ENCODE peak calls at places on chromosomes 13 and 19, in six cellular contexts. Z is hepatocyte, Y is left ventricle myocardium inferior, H is nephron progenitor cell, K is AG04450, V is fibroblast of mammary gland. P is an unnamed sample.

GRCh38 chr19:49988433-49988832 is 27.5 kb upstream of the SIGLEC11 start:
- DNase-seq in Z (no peak), V (peak; percentile 75), K (peak; percentile 21), H (no peak), Y (no peak), P (peak; percentile 64)

GRCh38 chr13:40460116-40460515 is 206.3 kb downstream of the FOXO1 start:
- DNase-seq in K (no peak), V (peak; percentile 12), Z (no peak), H (no peak), Y (no peak), P (peak; percentile 4)

GRCh38 chr13:44093607-44094583 is 214.2 kb downstream of the LACC1 start:
- DNase-seq in Y (no peak), K (no peak), Z (peak; percentile 64), V (no peak), H (no peak), P (no peak)

GRCh38 chr19:55196803-55197202 is 12.5 kb downstream of the PTPRH start:
- DNase-seq in H (no peak), Y (no peak), V (no peak), K (no peak), Z (peak; percentile 3), P (peak; percentile 11)

GRCh38 chr19:6213266-6213595 is 66.5 kb downstream of the MLLT1 start:
- DNase-seq in Y (no peak), H (no peak), V (no peak), K (no peak), Z (no peak), P (no peak)

GRCh38 chr13:83796364-83796763 is 85.9 kb downstream of the SLITRK1 start:
- DNase-seq in V (no peak), K (no peak), Y (no peak), H (no peak), Z (no peak), P (no peak)

GRCh38 chr19:18856385-18857126 is 24.8 kb downstream of the UPF1 start:
- DNase-seq in Z (peak; percentile 55), K (no peak), V (peak; percentile 71), H (no peak), Y (no peak), P (peak; percentile 36)

GRCh38 chr13:37072024-37072423 is 12.5 kb upstream of the SUPT20H start:
- DNase-seq in H (no peak), Z (no peak), V (peak; percentile 4), Y (no peak), K (no peak), P (no peak)

GRCh38 chr19:15810335-15810734 is 5.1 kb downstream of the OR10H1 start:
- DNase-seq in K (no peak), H (no peak), Z (no peak), Y (no peak), V (peak; percentile 0), P (no peak)

GRCh38 chr19:29040951-29041350 is 172.0 kb downstream of the UQCRFS1 start:
- DNase-seq in V (no peak), Y (no peak), K (no peak), Z (no peak), H (peak; percentile 21), P (no peak)

GRCh38 chr19:18612772-18613588 is at the start of gene TMEM59L:
- DNase-seq in H (peak; percentile 78), K (no peak), V (no peak), Y (no peak), Z (no peak), P (no peak)

GRCh38 chr19:19262190-19263057 is 10.7 kb downstream of the TM6SF2 start:
- DNase-seq in H (peak; percentile 37), K (no peak), Y (no peak), V (no peak), Z (no peak), P (no peak)

GRCh38 chr19:4678881-4679379 is 8.8 kb upstream of the MYDGF start:
- DNase-seq in Z (no peak), V (peak; percentile 55), Y (no peak), H (peak; percentile 73), K (no peak), P (no peak)

GRCh38 chr19:13181747-13182388 is 31.7 kb downstream of the IER2 start:
- DNase-seq in Y (peak; percentile 85), K (no peak), V (peak; percentile 60), H (no peak), Z (peak; percentile 66), P (peak; percentile 50)

GRCh38 chr13:71759506-71760225 is 107.3 kb downstream of the DACH1 start:
- DNase-seq in Z (no peak), V (no peak), H (no peak), Y (no peak), K (no peak), P (no peak)

GRCh38 chr19:10478903-10479384 is 24.2 kb downstream of the KEAP1 start:
- DNase-seq in H (peak; percentile 78), K (peak; percentile 54), Z (peak; percentile 71), Y (peak; percentile 92), V (peak; percentile 89), P (peak; percentile 85)

GRCh38 chr13:79990048-79990447 is 350.9 kb downstream of the SPRY2 start:
- DNase-seq in Y (no peak), K (no peak), V (peak; percentile 31), Z (no peak), H (no peak), P (peak; percentile 59)

GRCh38 chr19:50414850-50415660 is 3.7 kb upstream of the SPIB start:
- DNase-seq in H (peak; percentile 93), V (peak; percentile 69), Y (peak; percentile 75), K (peak; percentile 7), Z (peak; percentile 85), P (peak; percentile 9)

GRCh38 chr13:30107536-30108136 is 199.7 kb downstream of the KATNAL1 start:
- DNase-seq in K (no peak), Y (no peak), Z (no peak), H (no peak), V (peak; percentile 70), P (peak; percentile 54)

GRCh38 chr19:45350477-45351058 is 10.0 kb downstream of the KLC3 start:
- DNase-seq in V (no peak), H (no peak), Y (no peak), K (no peak), Z (no peak), P (no peak)

GRCh38 chr19:12374026-12374425 is 8.5 kb upstream of the ZNF442 start:
- DNase-seq in H (no peak), K (no peak), V (no peak), Y (no peak), Z (no peak), P (no peak)

GRCh38 chr19:55494172-55494761 is 6.0 kb downstream of the SSC5D start:
- DNase-seq in Z (no peak), H (no peak), Y (peak; percentile 68), V (peak; percentile 91), K (no peak), P (peak; percentile 59)

GRCh38 chr13:98672947-98673545 is 79.4 kb downstream of the SLC15A1 start:
- DNase-seq in K (peak; percentile 52), V (peak; percentile 75), Z (peak; percentile 83), Y (peak; percentile 44), H (peak; percentile 57), P (peak; percentile 62)

GRCh38 chr13:105787518-105788085 is 747.9 kb downstream of the EFNB2 start:
- DNase-seq in Y (no peak), K (no peak), V (no peak), Z (no peak), H (no peak), P (no peak)

GRCh38 chr13:26558074-26558805 is 757 bp downstream of the WASF3 start:
- DNase-seq in Y (peak; percentile 27), V (peak; percentile 18), H (peak; percentile 46), K (no peak), Z (no peak), P (no peak)

GRCh38 chr19:5445667-5446066 is 9.6 kb upstream of the ZNRF4 start:
- DNase-seq in V (peak; percentile 31), K (no peak), Z (no peak), Y (no peak), H (no peak), P (peak; percentile 4)

GRCh38 chr13:84655677-84656076 is 773.4 kb upstream of the SLITRK1 start:
- DNase-seq in V (peak; percentile 43), K (no peak), H (no peak), Z (no peak), Y (no peak), P (peak; percentile 59)

GRCh38 chr13:84393981-84394625 is 511.8 kb upstream of the SLITRK1 start:
- DNase-seq in Y (no peak), V (no peak), H (no peak), K (no peak), Z (no peak), P (no peak)

GRCh38 chr13:24276310-24276709 is 33.1 kb upstream of the C1QTNF9 start:
- DNase-seq in V (no peak), Z (no peak), H (no peak), K (no peak), Y (no peak), P (no peak)

GRCh38 chr13:94157705-94158218 is 321.7 kb downstream of the DCT start:
- DNase-seq in V (peak; percentile 79), H (no peak), Z (no peak), Y (no peak), K (no peak), P (no peak)

GRCh38 chr13:34620073-34620858 is 321.8 kb upstream of the NBEA start:
- DNase-seq in Y (no peak), K (no peak), H (no peak), Z (no peak), V (no peak), P (no peak)

GRCh38 chr19:52535831-52536800 is 8.6 kb downstream of the ZNF808 start:
- DNase-seq in V (peak; percentile 70), Y (peak; percentile 94), H (peak; percentile 96), K (peak; percentile 24), Z (peak; percentile 94), P (peak; percentile 78)
- TF ChIP-seq CTCF in V (no peak), Y (peak; percentile 50), H (no peak), K (no peak), Z (no peak), P (peak; percentile 64)

DNA sequence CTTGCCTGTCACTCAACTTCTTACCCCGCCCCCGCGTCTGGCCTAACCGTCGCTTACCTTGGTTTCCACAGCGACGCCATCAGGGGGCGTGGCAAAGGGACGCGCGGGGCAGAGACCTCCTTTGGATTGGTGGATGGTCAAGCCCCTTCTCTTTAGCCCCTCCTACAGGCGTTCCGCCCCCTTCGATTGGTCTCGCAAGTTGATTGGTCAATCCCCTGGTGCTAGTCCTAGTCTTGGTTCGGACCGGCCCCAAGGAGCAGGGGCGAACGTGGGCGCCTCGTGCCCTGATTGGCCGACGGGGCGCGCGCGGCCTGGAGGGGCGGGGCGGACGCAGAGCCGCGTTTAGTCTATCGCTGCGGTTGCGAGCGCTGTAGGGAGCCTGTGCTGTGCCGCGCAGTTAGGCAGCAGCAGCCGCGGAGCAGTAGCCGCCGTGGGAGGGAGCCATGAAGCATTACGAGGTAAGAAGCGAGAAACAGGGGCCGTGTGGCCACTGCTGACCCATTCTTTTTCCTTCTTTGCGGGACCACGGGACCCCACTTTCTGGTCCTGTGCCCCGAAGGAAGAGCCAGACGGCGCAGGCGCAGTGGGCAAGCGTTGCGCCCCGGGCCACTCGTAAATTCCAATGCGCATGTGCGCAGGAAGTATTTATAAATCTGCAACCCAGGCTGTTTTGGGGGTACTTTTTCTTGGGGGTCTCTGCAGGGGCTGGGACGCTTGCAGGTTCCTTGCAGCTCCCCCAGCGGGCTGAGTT is at the start of gene TECR:
- DNase-seq in Y (peak; percentile 100), V (peak; percentile 100), K (peak; percentile 100), H (peak; percentile 100), Z (peak; percentile 100), P (peak; percentile 100)
- TF ChIP-seq CTCF in Y (no peak), V (no peak), K (no peak), H (no peak), Z (peak; percentile 13), P (peak; percentile 17)

GRCh38 chr19:17424743-17425365 is 5.0 kb downstream of the MVB12A start:
- DNase-seq in Y (no peak), Z (peak; percentile 81), K (no peak), H (peak; percentile 91), V (peak; percentile 23), P (no peak)
- TF ChIP-seq CTCF in Y (peak; percentile 35), Z (peak; percentile 66), K (peak; percentile 58), H (peak; percentile 45), V (peak; percentile 34), P (peak; percentile 58)

GRCh38 chr19:21335721-21336120 is 6.5 kb upstream of the ZNF708 start:
- DNase-seq in V (no peak), H (no peak), Z (no peak), K (no peak), Y (no peak), P (no peak)
- TF ChIP-seq CTCF in V (peak; percentile 12), H (no peak), Z (peak; percentile 14), K (no peak), Y (no peak), P (no peak)

P was measured in HFFc6.